ENCODE peak calls at places on chromosomes 13 and 19, in nine cellular contexts. One of them, this sample, is unnamed.

GRCh38 chr19:14081797-14082674 is 3.5 kb downstream of the C19orf67 start:
- DNase-seq in D721Med: no peak
- DNase-seq in SJSA1: no peak
- DNase-seq in germinal center: no peak
- DNase-seq in putamen: no peak
- DNase-seq in stimulated activated CD4-positive, alpha-beta T cell treated with anti-CD3 and anti-CD28 coated beads, Interleukin-2, amount 100 ng/mL, for 48 hours: no peak
- DNase-seq in psoas muscle: peak
- DNase-seq in A172: no peak
- DNase-seq in EL: no peak
- DNase-seq in this sample: no peak

GRCh38 chr13:95185851-95186250 is 115.4 kb downstream of the ABCC4 start:
- DNase-seq in D721Med: no peak
- DNase-seq in SJSA1: no peak
- DNase-seq in germinal center: no peak
- DNase-seq in putamen: no peak
- DNase-seq in stimulated activated CD4-positive, alpha-beta T cell treated with anti-CD3 and anti-CD28 coated beads, Interleukin-2, amount 100 ng/mL, for 48 hours: peak
- DNase-seq in psoas muscle: no peak
- DNase-seq in A172: no peak
- DNase-seq in EL: no peak
- DNase-seq in this sample: no peak

GRCh38 chr19:913080-913748 is at the start of gene R3HDM4:
- DNase-seq in D721Med: peak
- DNase-seq in SJSA1: peak
- DNase-seq in germinal center: peak
- DNase-seq in putamen: peak
- DNase-seq in stimulated activated CD4-positive, alpha-beta T cell treated with anti-CD3 and anti-CD28 coated beads, Interleukin-2, amount 100 ng/mL, for 48 hours: peak
- DNase-seq in psoas muscle: peak
- DNase-seq in A172: no peak
- DNase-seq in EL: peak
- DNase-seq in this sample: peak

GRCh38 chr13:39888865-39889810 is 233.7 kb downstream of the COG6 start:
- DNase-seq in D721Med: no peak
- DNase-seq in SJSA1: no peak
- DNase-seq in germinal center: no peak
- DNase-seq in putamen: no peak
- DNase-seq in stimulated activated CD4-positive, alpha-beta T cell treated with anti-CD3 and anti-CD28 coated beads, Interleukin-2, amount 100 ng/mL, for 48 hours: no peak
- DNase-seq in psoas muscle: no peak
- DNase-seq in A172: no peak
- DNase-seq in EL: peak
- DNase-seq in this sample: no peak

GRCh38 chr19:927707-928401 is 2.0 kb downstream of the ARID3A start:
- DNase-seq in D721Med: no peak
- DNase-seq in SJSA1: peak
- DNase-seq in germinal center: no peak
- DNase-seq in putamen: no peak
- DNase-seq in stimulated activated CD4-positive, alpha-beta T cell treated with anti-CD3 and anti-CD28 coated beads, Interleukin-2, amount 100 ng/mL, for 48 hours: no peak
- DNase-seq in psoas muscle: no peak
- DNase-seq in A172: no peak
- DNase-seq in EL: no peak
- DNase-seq in this sample: no peak

GRCh38 chr13:112781881-112782361 is 92.1 kb downstream of the ATP11A start:
- DNase-seq in D721Med: no peak
- DNase-seq in SJSA1: peak
- DNase-seq in germinal center: no peak
- DNase-seq in putamen: peak
- DNase-seq in stimulated activated CD4-positive, alpha-beta T cell treated with anti-CD3 and anti-CD28 coated beads, Interleukin-2, amount 100 ng/mL, for 48 hours: no peak
- DNase-seq in psoas muscle: no peak
- DNase-seq in A172: no peak
- DNase-seq in EL: no peak
- DNase-seq in this sample: no peak

GRCh38 chr19:55836340-55836739 is at the start of gene NLRP4:
- DNase-seq in D721Med: no peak
- DNase-seq in SJSA1: no peak
- DNase-seq in germinal center: no peak
- DNase-seq in putamen: no peak
- DNase-seq in stimulated activated CD4-positive, alpha-beta T cell treated with anti-CD3 and anti-CD28 coated beads, Interleukin-2, amount 100 ng/mL, for 48 hours: no peak
- DNase-seq in psoas muscle: no peak
- DNase-seq in A172: peak
- DNase-seq in EL: no peak
- DNase-seq in this sample: no peak

GRCh38 chr13:29474991-29475390 is 120.5 kb downstream of the SLC7A1 start:
- DNase-seq in D721Med: no peak
- DNase-seq in SJSA1: peak
- DNase-seq in germinal center: no peak
- DNase-seq in putamen: no peak
- DNase-seq in stimulated activated CD4-positive, alpha-beta T cell treated with anti-CD3 and anti-CD28 coated beads, Interleukin-2, amount 100 ng/mL, for 48 hours: no peak
- DNase-seq in psoas muscle: no peak
- DNase-seq in A172: peak
- DNase-seq in EL: peak
- DNase-seq in this sample: peak

GRCh38 chr19:28039677-28040381 is 1173.1 kb downstream of the UQCRFS1 start:
- DNase-seq in D721Med: no peak
- DNase-seq in SJSA1: no peak
- DNase-seq in germinal center: no peak
- DNase-seq in putamen: no peak
- DNase-seq in stimulated activated CD4-positive, alpha-beta T cell treated with anti-CD3 and anti-CD28 coated beads, Interleukin-2, amount 100 ng/mL, for 48 hours: no peak
- DNase-seq in psoas muscle: no peak
- DNase-seq in A172: peak
- DNase-seq in EL: no peak
- DNase-seq in this sample: no peak

GRCh38 chr13:111262281-111262680 is 58.2 kb upstream of the TEX29 start:
- DNase-seq in D721Med: no peak
- DNase-seq in SJSA1: peak
- DNase-seq in germinal center: no peak
- DNase-seq in putamen: no peak
- DNase-seq in stimulated activated CD4-positive, alpha-beta T cell treated with anti-CD3 and anti-CD28 coated beads, Interleukin-2, amount 100 ng/mL, for 48 hours: no peak
- DNase-seq in psoas muscle: no peak
- DNase-seq in A172: no peak
- DNase-seq in EL: no peak
- DNase-seq in this sample: no peak

GRCh38 chr13:113855012-113855921 is 8.6 kb downstream of the GAS6 start:
- DNase-seq in D721Med: no peak
- DNase-seq in SJSA1: peak
- DNase-seq in germinal center: no peak
- DNase-seq in putamen: no peak
- DNase-seq in stimulated activated CD4-positive, alpha-beta T cell treated with anti-CD3 and anti-CD28 coated beads, Interleukin-2, amount 100 ng/mL, for 48 hours: no peak
- DNase-seq in psoas muscle: peak
- DNase-seq in A172: no peak
- DNase-seq in EL: no peak
- DNase-seq in this sample: no peak

GRCh38 chr19:20928371-20928770 is 5.3 kb downstream of the ZNF85 start:
- DNase-seq in D721Med: no peak
- DNase-seq in SJSA1: no peak
- DNase-seq in germinal center: no peak
- DNase-seq in putamen: no peak
- DNase-seq in stimulated activated CD4-positive, alpha-beta T cell treated with anti-CD3 and anti-CD28 coated beads, Interleukin-2, amount 100 ng/mL, for 48 hours: no peak
- DNase-seq in psoas muscle: no peak
- DNase-seq in A172: no peak
- DNase-seq in EL: peak
- DNase-seq in this sample: no peak

GRCh38 chr19:19040417-19040816 is 7.0 kb downstream of the ARMC6 start:
- DNase-seq in D721Med: no peak
- DNase-seq in SJSA1: no peak
- DNase-seq in germinal center: no peak
- DNase-seq in putamen: no peak
- DNase-seq in stimulated activated CD4-positive, alpha-beta T cell treated with anti-CD3 and anti-CD28 coated beads, Interleukin-2, amount 100 ng/mL, for 48 hours: no peak
- DNase-seq in psoas muscle: peak
- DNase-seq in A172: no peak
- DNase-seq in EL: peak
- DNase-seq in this sample: no peak

GRCh38 chr19:29645911-29646310 is 19.4 kb upstream of the PLEKHF1 start:
- DNase-seq in D721Med: no peak
- DNase-seq in SJSA1: no peak
- DNase-seq in germinal center: no peak
- DNase-seq in putamen: no peak
- DNase-seq in stimulated activated CD4-positive, alpha-beta T cell treated with anti-CD3 and anti-CD28 coated beads, Interleukin-2, amount 100 ng/mL, for 48 hours: no peak
- DNase-seq in psoas muscle: peak
- DNase-seq in A172: peak
- DNase-seq in EL: peak
- DNase-seq in this sample: no peak

GRCh38 chr13:100106705-100107104 is 17.8 kb downstream of the PCCA start:
- DNase-seq in D721Med: no peak
- DNase-seq in SJSA1: no peak
- DNase-seq in germinal center: no peak
- DNase-seq in putamen: no peak
- DNase-seq in stimulated activated CD4-positive, alpha-beta T cell treated with anti-CD3 and anti-CD28 coated beads, Interleukin-2, amount 100 ng/mL, for 48 hours: no peak
- DNase-seq in psoas muscle: no peak
- DNase-seq in A172: no peak
- DNase-seq in EL: no peak
- DNase-seq in this sample: no peak